ENCODE peak calls at places on chromosomes 7 and 10, in four cellular contexts. M is iPS DF 6.9, A is mesendoderm, H is K562. K is an unnamed sample. For H3K36me3, the result is how much of the 10 kb centered on the place peaks cover.

GRCh38 chr10:71307469-71308085 is 11.5 kb upstream of the SLC29A3 start:
- DNase-seq in M (no peak), A (no peak), H (no peak), K (no peak)

GRCh38 chr10:46530249-46531186 is 25.9 kb downstream of the GPRIN2 start:
- DNase-seq in M (no peak), A (peak), H (no peak), K (no peak)

GRCh38 chr10:10644317-10645111 is 373.2 kb upstream of the CELF2 start:
- DNase-seq in M (no peak), A (no peak), H (no peak), K (no peak)

GRCh38 chr10:72331575-72332422 is 22.9 kb downstream of the DNAJB12 start:
- DNase-seq in M (no peak), A (peak), H (peak), K (peak)

GRCh38 chr7:158396982-158397862 is 190.4 kb downstream of the PTPRN2 start:
- DNase-seq in M (no peak), A (no peak), H (no peak), K (no peak)

GRCh38 chr10:43599333-43599732 is 6.9 kb upstream of the ZNF485 start:
- DNase-seq in M (no peak), A (no peak), H (no peak), K (no peak)

GRCh38 chr10:27192284-27192683 is 37.1 kb downstream of the MASTL start:
- DNase-seq in M (no peak), A (no peak), H (no peak), K (no peak)

GRCh38 chr7:150451097-150451793 is 815 bp downstream of the GIMAP8 start:
- DNase-seq in M (no peak), A (no peak), H (no peak), K (peak)

GRCh38 chr10:96379758-96380157 is 21.0 kb upstream of the OPALIN start:
- DNase-seq in M (no peak), A (no peak), H (no peak), K (no peak)

GRCh38 chr10:61742812-61743211 is 80.1 kb downstream of the CABCOCO1 start:
- DNase-seq in M (no peak), A (no peak), H (no peak), K (no peak)

DNA sequence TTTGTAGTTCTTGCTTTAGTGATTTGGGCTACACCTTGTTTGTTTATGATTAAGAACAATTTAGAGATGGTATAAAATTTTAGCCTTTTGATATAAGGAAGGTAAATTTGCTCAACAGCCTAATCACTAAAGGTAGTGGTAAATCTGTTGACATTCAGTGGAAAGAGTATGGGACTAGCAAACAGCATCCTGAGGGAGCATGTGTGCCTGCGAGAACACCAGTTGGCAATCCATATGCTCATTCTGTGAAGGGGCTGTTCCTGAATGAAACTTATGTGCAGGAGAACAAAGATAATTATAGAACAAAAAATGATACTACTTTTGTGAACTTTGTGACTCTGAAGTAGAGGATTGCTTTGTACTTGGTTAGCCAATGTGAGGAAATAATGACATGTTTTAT is 44.0 kb downstream of the CAPZA2 start:
- DNase-seq in M (no peak), A (no peak), H (no peak), K (no peak)
- H3K36me3 ChIP-seq in M (under half), A (under half), H (half or more), K (half or more)

DNA sequence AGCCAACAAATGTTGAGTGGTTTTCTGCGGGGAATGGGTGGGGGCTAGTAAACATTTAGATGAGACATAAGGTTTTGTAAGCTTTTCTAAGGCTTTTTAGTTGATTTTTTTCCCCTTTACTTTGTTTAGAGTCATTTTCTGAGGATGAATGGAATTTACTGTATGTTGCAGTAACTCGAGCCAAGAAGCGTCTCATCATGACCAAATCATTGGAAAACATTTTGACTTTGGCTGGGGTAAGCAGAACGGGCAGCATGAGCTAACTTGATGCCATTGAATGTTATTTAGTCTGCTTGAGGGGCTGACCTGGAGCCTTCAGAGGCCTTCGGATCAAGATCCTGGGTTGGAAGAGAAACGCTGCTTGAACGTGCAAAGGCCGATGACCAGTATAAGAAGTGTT is 37.3 kb downstream of the FBH1 start:
- DNase-seq in M (no peak), A (no peak), H (no peak), K (no peak)
- H3K36me3 ChIP-seq in M (under half), A (under half), H (half or more), K (half or more)

GRCh38 chr10:75016290-75016689 is 95.2 kb upstream of the SAMD8 start:
- DNase-seq in M (no peak), A (no peak), H (no peak), K (no peak)
- H3K36me3 ChIP-seq in M (under half), A (under half), H (under half), K (under half)

GRCh38 chr10:83253272-83253671 is 886.0 kb upstream of the GHITM start:
- DNase-seq in M (no peak), A (no peak), H (no peak), K (no peak)
- H3K36me3 ChIP-seq in M (under half), A (under half), H (under half), K (under half)

DNA sequence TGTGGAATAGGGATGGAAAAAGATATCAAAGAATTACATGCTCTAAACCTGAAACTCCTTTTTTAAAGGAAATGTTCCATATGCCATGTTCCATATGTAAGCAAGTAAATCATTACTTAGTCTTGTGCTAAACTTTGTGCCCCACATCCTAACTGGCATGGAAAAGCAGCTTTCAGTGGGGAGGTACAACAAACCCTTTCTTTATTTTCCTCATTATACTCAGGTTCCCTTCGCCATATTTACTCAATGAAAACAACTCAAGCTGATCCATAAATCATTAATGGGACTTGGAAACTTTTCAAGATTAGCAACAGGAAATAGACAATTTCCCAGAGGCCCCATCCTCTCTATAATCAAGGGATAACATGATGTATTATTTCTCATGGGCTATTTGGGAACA is 56.0 kb downstream of the GSAP start:
- DNase-seq in M (no peak), A (no peak), H (no peak), K (no peak)
- H3K36me3 ChIP-seq in M (under half), A (under half), H (under half), K (under half)

GRCh38 chr7:134699021-134699818 is 52.6 kb downstream of the BPGM start:
- DNase-seq in M (peak), A (peak), H (no peak), K (no peak)
- H3K36me3 ChIP-seq in M (under half), A (under half), H (under half), K (under half)

DNA sequence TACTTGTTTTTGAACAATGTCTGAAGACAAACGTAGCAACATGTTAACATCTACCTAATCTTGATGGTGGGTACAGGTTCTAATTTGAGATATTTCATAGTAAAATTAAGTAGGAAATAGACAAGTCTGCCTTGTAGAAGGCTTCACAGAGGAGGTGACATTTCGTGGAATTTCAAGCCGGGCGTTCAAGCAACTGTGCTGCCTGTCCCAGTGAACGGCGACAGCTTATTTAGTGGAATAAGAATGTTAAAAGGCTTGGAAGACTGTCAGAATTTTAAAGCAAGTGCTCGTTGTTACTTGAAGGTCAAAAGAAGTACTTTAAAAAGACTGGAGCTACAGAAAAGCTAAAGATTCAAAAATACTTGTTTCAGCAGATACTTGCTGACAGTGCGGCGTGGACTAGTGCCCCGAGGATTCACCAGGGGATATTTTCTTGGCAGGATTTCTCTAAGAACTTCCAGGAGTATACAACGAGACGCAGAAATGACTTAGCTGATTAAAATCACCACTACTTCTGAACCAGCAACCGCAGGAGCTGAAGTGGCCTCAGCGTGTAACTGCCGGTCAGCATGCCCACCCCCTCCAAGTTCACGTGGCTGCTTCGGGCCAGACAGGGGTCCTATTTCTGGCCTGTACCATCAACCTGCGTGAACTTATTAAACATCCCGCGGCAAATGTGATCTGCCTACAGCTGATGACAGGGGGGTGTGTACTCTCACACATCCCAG is 46.5 kb downstream of the CTBP2 start:
- DNase-seq in M (no peak), A (no peak), H (no peak), K (no peak)
- H3K36me3 ChIP-seq in M (under half), A (under half), H (under half), K (under half)

GRCh38 chr10:29512460-29512974 is 122.3 kb downstream of the SVIL start:
- DNase-seq in M (no peak), A (no peak), H (no peak), K (no peak)

GRCh38 chr10:29514306-29514705 is 120.5 kb downstream of the SVIL start:
- DNase-seq in M (no peak), A (no peak), H (no peak), K (no peak)

GRCh38 chr10:29522038-29522855 is 112.5 kb downstream of the SVIL start:
- DNase-seq in M (no peak), A (no peak), H (no peak), K (no peak)

GRCh38 chr10:29519670-29520069 is 115.1 kb downstream of the SVIL start:
- DNase-seq in M (no peak), A (no peak), H (no peak), K (no peak)

DNA sequence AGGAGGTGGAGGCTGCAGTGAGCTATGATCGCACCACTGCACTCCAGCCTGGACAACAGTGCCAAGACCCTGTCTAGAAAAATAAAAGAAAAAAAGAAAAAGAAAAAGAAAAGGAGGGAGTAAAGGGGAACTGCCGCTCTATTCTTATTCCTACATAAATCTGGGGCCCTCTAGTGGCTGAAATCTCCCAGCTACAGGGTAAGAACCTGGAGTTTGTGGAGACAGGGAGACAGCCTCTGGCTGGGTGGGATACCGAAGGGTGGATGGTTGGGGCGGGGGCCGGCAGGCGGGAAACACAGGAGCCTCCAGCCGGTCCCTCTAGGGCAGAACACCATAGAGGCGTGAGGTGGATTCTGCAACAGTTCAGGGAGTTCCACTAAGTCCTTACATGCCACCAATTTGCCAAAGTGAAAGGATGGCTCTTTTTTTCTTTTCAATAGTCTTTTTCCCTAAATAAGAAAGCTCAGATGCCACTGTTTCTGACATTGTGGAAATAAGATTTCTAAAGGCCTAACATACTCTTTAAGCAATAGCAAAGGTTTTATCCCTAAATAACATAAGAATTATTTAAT is 117.3 kb downstream of the SVIL start:
- DNase-seq in M (peak), A (peak), H (peak), K (peak)
- H3K36me3 ChIP-seq in M (under half), A (under half), H (under half), K (under half)

DNA sequence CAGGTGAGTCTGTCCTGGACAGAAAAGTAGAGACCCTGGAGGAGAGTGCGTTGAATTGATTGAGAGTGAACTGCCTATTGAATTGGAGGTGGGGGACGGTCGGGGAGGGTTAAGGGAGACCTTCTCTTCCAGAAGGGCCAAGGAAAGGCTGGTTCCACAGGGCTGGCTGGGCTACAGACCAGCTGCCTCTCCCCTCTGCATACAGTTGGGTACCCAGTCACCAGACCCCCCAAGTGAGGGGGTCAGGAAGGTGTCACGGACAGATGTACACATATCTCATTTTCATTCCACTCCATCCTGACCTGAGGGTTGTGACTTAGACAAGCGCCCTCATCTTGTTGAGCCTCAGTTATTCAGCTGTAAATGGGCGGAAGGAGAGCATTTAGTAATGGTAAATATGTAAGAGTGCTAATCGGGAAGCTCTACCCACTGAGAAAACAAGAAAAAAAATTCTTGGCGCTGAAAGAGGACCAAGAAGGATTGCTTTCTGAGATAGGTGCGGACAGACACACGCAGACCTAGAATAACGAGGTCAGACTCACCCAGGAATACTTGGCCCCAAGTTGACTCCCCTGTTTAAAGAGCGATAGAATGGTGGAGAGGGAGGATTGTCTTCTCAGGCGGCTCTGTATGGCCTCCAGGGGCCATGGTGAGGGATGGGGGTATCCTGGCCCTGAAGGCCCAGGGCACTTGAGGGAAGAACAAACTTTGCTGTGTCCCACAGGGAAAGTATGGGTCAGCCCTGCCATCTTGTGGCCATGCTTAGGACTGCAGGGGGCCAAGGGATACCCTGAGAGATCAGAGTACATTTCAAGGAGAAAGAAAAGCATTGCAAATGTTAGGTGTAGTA is 7.2 kb upstream of the MBL2 start:
- DNase-seq in M (peak), A (peak), H (peak), K (peak)
- H3K36me3 ChIP-seq in M (under half), A (under half), H (under half), K (under half)

DNA sequence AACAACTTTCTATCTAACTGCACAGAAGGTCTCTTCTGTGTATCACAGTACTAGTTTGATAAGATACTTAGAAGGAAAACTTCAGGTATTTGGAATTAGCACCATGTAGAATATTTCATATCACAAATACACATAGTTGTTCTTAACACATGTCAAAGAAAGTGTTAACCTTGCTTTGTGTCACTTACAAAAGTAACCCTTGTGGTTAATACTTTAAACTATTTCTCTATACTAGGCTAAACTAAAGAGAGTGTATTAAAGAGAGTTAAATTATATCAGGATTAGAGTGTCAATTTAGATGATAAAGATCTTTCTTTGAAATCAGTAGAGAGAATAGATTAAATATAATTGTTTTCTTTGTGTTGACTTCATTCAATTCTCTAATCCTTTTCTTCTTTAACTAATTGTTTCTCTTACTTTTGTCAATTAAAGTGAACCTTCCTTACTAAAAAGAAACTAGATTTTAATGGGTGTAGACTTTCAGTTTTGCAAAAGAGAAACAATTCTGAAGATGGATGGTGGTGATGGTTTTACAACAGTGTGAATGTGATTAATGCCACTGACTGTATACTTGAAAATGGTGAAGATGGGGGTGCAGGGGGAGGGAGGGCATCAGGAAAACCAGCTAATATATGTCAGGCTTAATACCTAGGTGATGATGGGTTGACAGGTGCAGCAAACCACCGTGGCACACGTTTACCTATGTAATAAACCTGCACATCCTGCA is 67.8 kb downstream of the CHN2 start:
- DNase-seq in M (no peak), A (no peak), H (no peak), K (no peak)
- H3K36me3 ChIP-seq in M (under half), A (under half), H (under half), K (under half)

K was measured in DND-41.